ENCODE peak calls at places on chromosomes 4 and X, in seven cellular contexts. E, N, D, O, Y, Z and K are unnamed samples. For H3K36me3, the result is how much of the 10 kb centered on the place peaks cover.

GRCh38 chr4:86451560-86452322 is 91.9 kb upstream of the MAPK10 start:
- DNase-seq in E (peak), N (no peak), D (no peak), O (no peak), Y (no peak), Z (no peak), K (no peak)

GRCh38 chr4:77193511-77194236 is 36.7 kb downstream of the CCNG2 start:
- DNase-seq in E (peak), N (no peak), D (peak), O (peak), Y (peak), Z (no peak), K (no peak)

GRCh38 chrX:153972368-153973126 is at the start of gene TMEM187:
- DNase-seq in E (peak), N (peak), D (peak), O (peak), Y (peak), Z (peak), K (peak)

GRCh38 chr4:128868758-128869157 is 59.3 kb downstream of the JADE1 start:
- DNase-seq in E (no peak), N (no peak), D (no peak), O (no peak), Y (no peak), Z (no peak), K (no peak)

GRCh38 chr4:35525192-35525978 is 718.9 kb downstream of the ARAP2 start:
- DNase-seq in E (peak), N (peak), D (no peak), O (no peak), Y (no peak), Z (no peak), K (no peak)

GRCh38 chr4:92305148-92305877 is 1.5 kb downstream of the GRID2 start:
- DNase-seq in E (peak), N (no peak), D (no peak), O (no peak), Y (no peak), Z (peak), K (peak)

GRCh38 chr4:152264106-152264505 is 271.8 kb downstream of the FBXW7 start:
- DNase-seq in E (no peak), N (no peak), D (no peak), O (no peak), Y (no peak), Z (no peak), K (no peak)

GRCh38 chr4:1794809-1795303 is 1.8 kb downstream of the FGFR3 start:
- DNase-seq in E (no peak), N (no peak), D (no peak), O (no peak), Y (no peak), Z (no peak), K (no peak)

GRCh38 chr4:132108784-132109183 is 1040.3 kb upstream of the PCDH10 start:
- DNase-seq in E (no peak), N (no peak), D (no peak), O (no peak), Y (no peak), Z (no peak), K (no peak)

GRCh38 chr4:68373513-68373912 is 23.6 kb upstream of the YTHDC1 start:
- DNase-seq in E (peak), N (peak), D (peak), O (peak), Y (peak), Z (peak), K (peak)

GRCh38 chr4:100391086-100391485 is 126.7 kb downstream of the EMCN start:
- DNase-seq in E (no peak), N (no peak), D (no peak), O (no peak), Y (no peak), Z (no peak), K (no peak)

GRCh38 chr4:77201857-77202256 is 44.9 kb downstream of the CCNG2 start:
- DNase-seq in E (no peak), N (no peak), D (no peak), O (no peak), Y (no peak), Z (peak), K (no peak)

GRCh38 chr4:80361329-80361900 is 25.9 kb downstream of the CFAP299 start:
- DNase-seq in E (peak), N (no peak), D (no peak), O (no peak), Y (peak), Z (peak), K (peak)

GRCh38 chr4:39698424-39699009 is 581 bp downstream of the UBE2K start:
- DNase-seq in E (peak), N (peak), D (peak), O (no peak), Y (no peak), Z (peak), K (peak)

GRCh38 chr4:48071171-48071570 is 54.6 kb downstream of the NIPAL1 start:
- DNase-seq in E (no peak), N (no peak), D (no peak), O (no peak), Y (no peak), Z (peak), K (no peak)

GRCh38 chr4:2811830-2812599 is 19.1 kb downstream of the SH3BP2 start:
- DNase-seq in E (peak), N (no peak), D (no peak), O (no peak), Y (peak), Z (no peak), K (peak)

GRCh38 chrX:153723351-153724251 is 586 bp downstream of the BCAP31 start:
- DNase-seq in E (peak), N (peak), D (peak), O (peak), Y (no peak), Z (peak), K (peak)

GRCh38 chr4:19309365-19309764 is 942.3 kb upstream of the SLIT2 start:
- DNase-seq in E (peak), N (no peak), D (no peak), O (no peak), Y (no peak), Z (peak), K (peak)

GRCh38 chr4:86542319-86543027 is 51.6 kb upstream of the PTPN13 start:
- DNase-seq in E (no peak), N (no peak), D (no peak), O (no peak), Y (no peak), Z (no peak), K (no peak)

GRCh38 chr4:38310446-38311043 is 350.3 kb downstream of the PTTG2 start:
- DNase-seq in E (peak), N (no peak), D (no peak), O (peak), Y (peak), Z (no peak), K (no peak)

GRCh38 chrX:112614640-112615039 is 65.1 kb downstream of the LHFPL1 start:
- DNase-seq in E (peak), N (no peak), D (no peak), O (no peak), Y (no peak), Z (peak), K (no peak)

GRCh38 chr4:54661156-54661555 is 3.4 kb downstream of the KIT start:
- DNase-seq in E (no peak), N (no peak), D (no peak), O (no peak), Y (no peak), Z (no peak), K (no peak)

GRCh38 chr4:122857160-122857559 is 30.5 kb downstream of the FGF2 start:
- DNase-seq in E (no peak), N (no peak), D (no peak), O (no peak), Y (no peak), Z (no peak), K (no peak)

GRCh38 chr4:141153751-141154510 is 20.7 kb upstream of the RNF150 start:
- DNase-seq in E (peak), N (no peak), D (peak), O (no peak), Y (no peak), Z (peak), K (no peak)

GRCh38 chr4:151968643-151969042 is 207.8 kb upstream of the GATB start:
- DNase-seq in E (no peak), N (no peak), D (no peak), O (no peak), Y (no peak), Z (no peak), K (no peak)

GRCh38 chr4:56940403-56940802 is 32.7 kb downstream of the REST start:
- DNase-seq in E (no peak), N (no peak), D (no peak), O (no peak), Y (no peak), Z (no peak), K (no peak)

GRCh38 chrX:105894721-105895120 is 72.4 kb downstream of the NRK start:
- DNase-seq in E (no peak), N (no peak), D (no peak), O (no peak), Y (no peak), Z (no peak), K (no peak)

GRCh38 chrX:50613846-50614245 is 143.2 kb upstream of the DGKK start:
- DNase-seq in E (no peak), N (no peak), D (no peak), O (no peak), Y (no peak), Z (no peak), K (peak)

GRCh38 chr4:165877291-165877690 is 4.3 kb downstream of the TLL1 start:
- DNase-seq in E (no peak), N (no peak), D (no peak), O (no peak), Y (no peak), Z (no peak), K (no peak)

GRCh38 chr4:139950568-139950967 is 203.4 kb downstream of the MAML3 start:
- DNase-seq in E (no peak), N (no peak), D (no peak), O (no peak), Y (no peak), Z (no peak), K (no peak)

GRCh38 chr4:123553733-123554132 is 157.1 kb downstream of the SPRY1 start:
- DNase-seq in E (no peak), N (no peak), D (no peak), O (no peak), Y (no peak), Z (no peak), K (no peak)

GRCh38 chr4:168585168-168586091 is 88.6 kb downstream of the PALLD start:
- DNase-seq in E (peak), N (peak), D (peak), O (no peak), Y (no peak), Z (peak), K (peak)

GRCh38 chr4:183469936-183470335 is 25.5 kb downstream of the CDKN2AIP start:
- DNase-seq in E (no peak), N (no peak), D (no peak), O (no peak), Y (no peak), Z (no peak), K (peak)

DNA sequence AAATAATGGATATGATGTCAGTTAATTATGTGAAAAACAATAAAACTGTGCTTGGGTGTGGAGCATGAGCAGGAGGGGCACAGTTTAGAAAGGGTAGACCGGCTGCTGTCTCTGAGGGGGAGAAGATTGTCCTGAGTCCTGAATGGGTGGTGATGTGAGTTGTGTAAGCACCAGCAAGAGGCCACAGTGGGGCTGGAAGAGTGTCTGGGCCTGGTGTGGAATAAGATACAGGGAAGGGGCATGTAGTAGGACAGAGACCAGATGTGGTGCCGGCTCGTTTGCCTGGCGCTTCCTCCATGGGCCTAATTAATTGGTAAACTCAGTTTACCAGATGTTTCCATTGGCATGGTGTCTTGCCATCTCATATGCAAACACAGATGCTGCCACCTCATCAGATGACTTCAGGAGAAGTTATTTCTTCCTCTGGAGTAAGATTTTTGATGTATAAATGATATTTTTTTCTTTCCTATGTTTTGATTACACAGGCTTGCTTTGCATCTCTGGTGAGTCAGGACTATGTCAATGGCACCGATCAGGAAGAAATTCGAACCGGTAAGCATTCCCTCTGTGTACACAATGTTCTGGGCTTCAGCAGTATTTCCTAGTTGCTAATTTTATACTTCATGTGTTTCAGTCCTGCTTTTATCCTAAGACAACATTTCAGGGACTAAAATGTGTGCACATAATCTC is 5.1 kb downstream of the MED28 start:
- DNase-seq in E (no peak), N (no peak), D (no peak), O (no peak), Y (no peak), Z (no peak), K (no peak)
- H3K36me3 ChIP-seq in E (half or more), N (under half), D (under half), O (under half), Y (half or more), Z (under half), K (under half)

GRCh38 chrX:2374086-2374485 is 126.7 kb downstream of the DHRSX start:
- DNase-seq in E (no peak), N (no peak), D (no peak), O (no peak), Y (no peak), Z (no peak), K (no peak)

GRCh38 chrX:2376166-2376565 is 124.6 kb downstream of the DHRSX start:
- DNase-seq in E (no peak), N (no peak), D (no peak), O (no peak), Y (no peak), Z (no peak), K (no peak)

GRCh38 chrX:2370436-2370835 is 130.3 kb downstream of the DHRSX start:
- DNase-seq in E (no peak), N (no peak), D (no peak), O (no peak), Y (no peak), Z (no peak), K (no peak)

GRCh38 chrX:2371026-2371778 is 129.6 kb downstream of the DHRSX start:
- DNase-seq in E (peak), N (no peak), D (no peak), O (no peak), Y (no peak), Z (no peak), K (peak)

DNA sequence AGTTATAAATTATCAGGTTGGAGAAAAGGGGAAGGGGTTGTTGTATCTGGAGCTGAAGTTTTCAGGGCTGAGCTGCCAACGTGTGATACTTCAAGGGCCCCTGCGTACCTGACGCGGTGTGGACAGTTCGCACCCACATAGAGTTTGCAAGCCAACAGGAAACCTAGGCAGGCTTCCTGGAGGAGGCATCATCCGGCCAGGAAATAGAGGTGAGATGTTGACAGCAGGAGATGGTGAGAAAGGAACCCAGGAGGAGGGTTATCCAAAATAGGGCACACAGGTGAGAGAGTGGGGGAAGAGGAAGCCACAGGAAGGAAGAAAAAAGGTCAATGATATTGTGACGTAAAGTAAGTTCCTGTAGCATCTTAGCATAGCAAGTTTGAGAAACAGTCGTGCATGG is 127.2 kb downstream of the DHRSX start:
- DNase-seq in E (no peak), N (no peak), D (no peak), O (no peak), Y (no peak), Z (no peak), K (no peak)
- H3K36me3 ChIP-seq in E (under half), N (under half), D (under half), O (under half), Y (under half), Z (under half), K (under half)

DNA sequence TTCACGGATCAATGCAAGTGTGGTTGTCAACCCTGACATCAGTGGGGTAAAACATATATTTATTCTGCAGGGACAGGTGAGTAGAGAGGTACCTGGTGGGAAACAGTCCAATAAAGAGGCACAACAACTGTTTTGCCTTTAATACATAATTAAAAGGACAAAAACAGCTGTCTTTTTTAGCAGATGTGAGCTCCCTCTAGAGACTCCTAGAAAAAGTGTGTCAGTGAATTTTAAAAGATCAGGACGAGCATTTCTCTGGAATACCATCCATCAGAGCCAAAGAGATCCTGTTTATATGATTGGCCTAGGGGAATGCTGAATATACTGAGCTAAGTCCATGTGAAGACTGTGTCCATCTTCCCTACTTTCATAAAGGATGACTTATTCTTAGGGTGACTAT is 58.3 kb downstream of the TMEM144 start:
- DNase-seq in E (peak), N (no peak), D (no peak), O (no peak), Y (no peak), Z (no peak), K (no peak)
- H3K36me3 ChIP-seq in E (under half), N (under half), D (under half), O (under half), Y (under half), Z (under half), K (under half)

DNA sequence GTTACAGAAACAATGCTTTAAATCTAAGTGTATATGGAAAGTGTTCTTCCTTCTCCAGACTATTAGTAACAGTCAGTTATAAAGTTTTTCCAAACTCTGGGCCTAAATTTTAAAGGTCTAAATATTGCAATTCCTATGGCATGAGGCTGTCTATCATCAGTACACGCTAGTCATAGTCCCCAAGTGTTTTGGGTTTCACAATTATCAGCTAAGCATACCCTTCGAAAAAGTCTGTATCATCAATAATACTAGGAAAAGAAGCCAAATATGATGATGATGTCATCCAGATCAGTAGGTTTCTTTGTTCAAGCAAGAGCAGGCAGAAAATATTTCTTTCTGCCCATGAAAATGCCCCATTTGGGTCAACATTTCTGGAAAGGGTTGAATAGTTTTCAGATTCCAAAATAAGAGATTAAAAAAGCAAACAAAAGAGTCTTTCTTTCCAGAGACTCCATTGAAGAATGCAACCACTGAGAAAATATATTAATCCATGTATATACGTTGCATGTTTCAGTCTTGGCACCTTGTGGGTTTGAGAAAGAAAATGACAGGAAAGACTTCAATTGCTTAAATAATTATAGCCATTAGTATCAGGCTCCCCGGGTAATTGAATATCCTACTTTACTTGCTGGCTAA is 173.8 kb downstream of the CAMK2D start:
- DNase-seq in E (no peak), N (no peak), D (no peak), O (no peak), Y (no peak), Z (no peak), K (no peak)
- H3K36me3 ChIP-seq in E (under half), N (under half), D (under half), O (under half), Y (under half), Z (under half), K (under half)